ENCODE peak calls at places on chromosomes 1 and 21, in five cellular contexts. L is fibroblast of lung, M is nephron progenitor cell, D is T-cell, H is endothelial cell of umbilical vein. U is an unnamed sample.

GRCh38 chr1:150127868-150128267 is 21.8 kb upstream of the PLEKHO1 start:
- DNase-seq in L (peak), H (no peak), D (no peak), M (no peak), U (no peak)

GRCh38 chr1:109350650-109351049 is 43.8 kb upstream of the MYBPHL start:
- DNase-seq in M (no peak), D (no peak), L (no peak), H (no peak), U (no peak)

GRCh38 chr1:243495442-243496172 is 239.8 kb downstream of the SDCCAG8 start:
- DNase-seq in D (no peak), L (peak), H (no peak), M (no peak), U (no peak)

GRCh38 chr1:89953072-89953626 is 41.8 kb upstream of the ZNF326 start:
- DNase-seq in M (peak), D (peak), H (peak), L (peak), U (peak)

GRCh38 chr1:6040444-6040843 is 5.2 kb upstream of the KCNAB2 start:
- DNase-seq in M (no peak), D (no peak), L (no peak), H (no peak), U (no peak)

GRCh38 chr1:206456577-206457375 is 13.5 kb upstream of the IKBKE start:
- DNase-seq in M (no peak), H (peak), L (peak), D (no peak), U (no peak)

GRCh38 chr1:82759035-82759434 is 958.3 kb downstream of the ADGRL2 start:
- DNase-seq in M (no peak), H (no peak), L (no peak), D (no peak), U (no peak)

GRCh38 chr1:176102700-176103244 is 104.3 kb downstream of the COP1 start:
- DNase-seq in M (no peak), L (peak), D (no peak), H (no peak), U (no peak)

GRCh38 chr1:201385299-201385891 is 7.9 kb upstream of the TNNT2 start:
- DNase-seq in H (peak), D (no peak), M (peak), L (peak), U (peak)

GRCh38 chr21:28442624-28443023 is 550.1 kb downstream of the LTN1 start:
- DNase-seq in D (no peak), H (no peak), L (peak), M (no peak), U (no peak)

GRCh38 chr1:210310562-210310961 is 18.1 kb upstream of the HHAT start:
- DNase-seq in L (no peak), D (no peak), M (no peak), H (no peak), U (no peak)

GRCh38 chr1:156703741-156704140 is 1.6 kb downstream of the CRABP2 start:
- DNase-seq in L (no peak), M (no peak), H (no peak), D (no peak), U (no peak)

GRCh38 chr1:156387899-156388813 is 19.1 kb downstream of the RHBG start:
- DNase-seq in M (peak), D (no peak), H (no peak), L (no peak), U (no peak)

GRCh38 chr21:34335316-34335715 is 28.5 kb upstream of the KCNE2 start:
- DNase-seq in L (peak), M (no peak), D (no peak), H (no peak), U (no peak)

GRCh38 chr1:60564856-60565445 is 491.4 kb upstream of the C1orf87 start:
- DNase-seq in M (no peak), H (peak), D (no peak), L (peak), U (no peak)

GRCh38 chr1:54581621-54582035 is 33.6 kb downstream of the ACOT11 start:
- DNase-seq in D (no peak), H (peak), M (no peak), L (peak), U (no peak)

GRCh38 chr1:215631489-215631888 is 64.4 kb downstream of the KCTD3 start:
- DNase-seq in L (peak), D (no peak), H (no peak), M (no peak), U (no peak)